ENCODE peak calls at places on chromosomes 11 and 22, in four cellular contexts. O is HFF-Myc; S is activated CD8-positive, alpha-beta T cell treated with anti-CD3 and anti-CD28 coated beads for 36 hours; G is fibroblast of mammary gland. Z is an unnamed sample.

GRCh38 chr11:44894217-44894617 is 56.5 kb downstream of the TP53I11 start:
- DNase-seq in O (no peak), S (peak), G (peak), Z (peak)

GRCh38 chr11:1706634-1707400 is 9.8 kb downstream of the KRTAP5-6 start:
- DNase-seq in O (no peak), S (peak), G (peak), Z (no peak)

GRCh38 chr11:68677432-68677831 is 6.9 kb upstream of the GAL start:
- DNase-seq in O (peak), S (no peak), G (peak), Z (peak)

GRCh38 chr22:28018461-28018927 is 99.4 kb upstream of the PITPNB start:
- DNase-seq in O (no peak), S (no peak), G (no peak), Z (peak)

GRCh38 chr22:41382610-41383009 is 868 bp downstream of the TEF start:
- DNase-seq in O (no peak), S (no peak), G (no peak), Z (peak)

GRCh38 chr11:93005239-93005638 is 35.8 kb downstream of the MTNR1B start:
- DNase-seq in O (peak), S (no peak), G (peak), Z (peak)

GRCh38 chr22:46972901-46973831 is 210.7 kb downstream of the TBC1D22A start:
- DNase-seq in O (no peak), S (no peak), G (no peak), Z (no peak)

GRCh38 chr22:22043296-22044078 is 60.9 kb upstream of the TOP3B start:
- DNase-seq in O (no peak), S (no peak), G (no peak), Z (no peak)

GRCh38 chr11:75790986-75791385 is 22.4 kb downstream of the DGAT2 start:
- DNase-seq in O (no peak), S (no peak), G (no peak), Z (no peak)

GRCh38 chr11:47453365-47453764 is 4.4 kb upstream of the RAPSN start:
- DNase-seq in O (no peak), S (peak), G (peak), Z (no peak)

GRCh38 chr11:120133216-120134105 is 4.5 kb downstream of the TRIM29 start:
- DNase-seq in O (no peak), S (no peak), G (no peak), Z (peak)

GRCh38 chr22:28594784-28595324 is 84.8 kb downstream of the TTC28 start:
- DNase-seq in O (peak), S (no peak), G (peak), Z (no peak)

GRCh38 chr22:49153921-49154320 is 673.8 kb downstream of the BRD1 start:
- DNase-seq in O (no peak), S (no peak), G (no peak), Z (no peak)

GRCh38 chr11:6646631-6647281 is 8.9 kb downstream of the DCHS1 start:
- DNase-seq in O (peak), S (peak), G (peak), Z (no peak)

GRCh38 chr22:26023104-26023775 is 146.0 kb upstream of the SEZ6L start:
- DNase-seq in O (no peak), S (no peak), G (no peak), Z (no peak)

GRCh38 chr22:40410272-40410671 is 39.9 kb downstream of the SGSM3 start:
- DNase-seq in O (no peak), S (no peak), G (no peak), Z (no peak)

GRCh38 chr22:50271519-50271970 is 1.4 kb upstream of the MAPK11 start:
- DNase-seq in O (no peak), S (peak), G (peak), Z (peak)

GRCh38 chr11:26734706-26735105 is 12.8 kb upstream of the SLC5A12 start:
- DNase-seq in O (no peak), S (no peak), G (no peak), Z (no peak)

GRCh38 chr11:10674991-10675440 is 18.5 kb downstream of the IRAG1 start:
- DNase-seq in O (no peak), S (no peak), G (no peak), Z (no peak)

GRCh38 chr22:41517172-41518047 is 26.9 kb downstream of the POLR3H start:
- DNase-seq in O (no peak), S (peak), G (peak), Z (peak)

GRCh38 chr11:75733346-75734107 is 15.9 kb downstream of the MOGAT2 start:
- DNase-seq in O (no peak), S (no peak), G (no peak), Z (no peak)

GRCh38 chr22:29727248-29727551 is 7.4 kb downstream of the CABP7 start:
- DNase-seq in O (no peak), S (peak), G (peak), Z (peak)
- TF ChIP-seq CTCF in O (peak), S (no peak), G (peak), Z (peak)

GRCh38 chr11:95734009-95734572 is 55.5 kb downstream of the FAM76B start:
- DNase-seq in O (no peak), S (no peak), G (no peak), Z (no peak)

GRCh38 chr11:95736268-95737208 is 53.0 kb downstream of the FAM76B start:
- DNase-seq in O (no peak), S (no peak), G (peak), Z (no peak)

GRCh38 chr11:95739526-95739925 is 50.1 kb downstream of the FAM76B start:
- DNase-seq in O (no peak), S (no peak), G (no peak), Z (no peak)

GRCh38 chr11:95739108-95739507 is 50.5 kb downstream of the FAM76B start:
- DNase-seq in O (no peak), S (no peak), G (no peak), Z (no peak)
- TF ChIP-seq CTCF in O (peak), S (peak), G (peak), Z (peak)

DNA sequence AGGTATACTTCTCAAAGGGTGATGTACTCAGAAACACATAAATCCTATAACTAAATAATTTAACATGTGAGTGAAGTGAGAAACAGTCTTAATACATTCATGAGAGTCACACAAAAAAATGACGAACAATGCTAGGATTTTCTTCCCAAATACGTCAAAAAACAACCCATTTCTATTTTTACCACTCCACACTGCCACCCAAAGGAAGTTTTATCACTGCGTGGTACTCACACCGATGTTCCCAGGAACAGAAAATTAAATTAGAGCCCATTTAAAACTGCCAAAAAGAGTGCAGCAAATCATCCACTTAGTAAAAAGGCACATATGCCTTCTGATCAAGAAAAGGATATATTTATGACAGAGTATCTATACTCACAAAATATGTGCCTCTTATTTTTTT is 710.9 kb upstream of the FAT3 start:
- DNase-seq in O (no peak), S (no peak), G (no peak), Z (no peak)
- TF ChIP-seq CTCF in O (no peak), S (no peak), G (no peak), Z (no peak)

DNA sequence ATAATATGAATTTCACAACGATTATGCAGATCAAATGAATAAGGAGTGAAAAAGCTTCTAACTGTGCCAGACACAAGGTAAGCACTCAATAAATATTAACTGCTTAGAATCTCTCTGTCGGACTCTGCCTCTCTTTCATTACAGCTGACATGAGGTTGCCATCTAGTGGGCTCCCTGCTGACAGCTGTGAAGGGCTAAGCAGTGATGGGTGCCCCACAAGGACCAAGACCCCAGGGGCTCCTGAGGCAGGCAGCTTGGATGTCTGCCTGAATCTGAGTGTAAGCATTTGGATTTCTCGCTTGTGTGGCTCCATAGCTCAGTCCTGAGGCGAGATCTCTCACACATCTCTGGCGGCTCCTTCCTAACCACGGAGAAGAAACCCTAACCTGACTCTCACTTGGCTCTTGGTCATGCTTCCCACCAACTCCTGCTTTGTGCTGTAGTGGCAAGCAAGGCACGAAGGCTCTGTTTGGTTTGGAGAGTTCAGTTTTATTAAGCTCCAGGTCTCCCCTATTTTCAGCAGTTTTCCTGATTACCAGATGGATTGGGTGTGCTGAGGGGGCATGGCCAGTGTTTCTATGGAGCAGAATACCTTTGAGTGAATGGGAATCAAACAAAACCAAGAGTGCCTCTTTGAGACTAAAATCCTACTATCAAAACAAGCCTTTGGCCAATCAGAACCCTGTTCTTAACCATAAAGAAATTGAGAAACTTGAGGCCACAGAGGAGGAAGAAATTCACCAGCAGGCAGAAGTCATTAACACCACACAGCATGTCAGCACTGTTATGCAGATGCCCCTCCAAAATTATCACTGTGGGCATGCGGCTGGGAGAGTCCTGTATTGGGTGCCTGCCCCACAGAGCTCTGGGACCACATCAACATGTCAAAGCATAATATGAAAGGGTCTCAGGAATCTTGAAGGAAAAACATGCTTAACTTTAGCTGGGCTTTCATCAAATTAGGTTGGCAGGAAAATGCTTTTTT is 152.8 kb upstream of the NTM start:
- DNase-seq in O (no peak), S (no peak), G (peak), Z (no peak)
- TF ChIP-seq CTCF in O (peak), S (no peak), G (peak), Z (no peak)

Z was measured in glutamatergic neuron.